ENCODE peak calls at places on chromosomes 1 and 21, in seven cellular contexts. B is EH; M is T-helper 1 cell; S is RKO; X is naive thymus-derived CD4-positive, alpha-beta T cell; I is osteocyte; D is substantia nigra. K is an unnamed sample.

GRCh38 chr1:242828828-242829227 is 304.3 kb upstream of the PLD5 start:
- DNase-seq in B (no peak), M (no peak), S (no peak), X (no peak), I (no peak), D (peak), K (no peak)

GRCh38 chr1:192513697-192514096 is 61.9 kb upstream of the RGS1 start:
- DNase-seq in B (no peak), M (no peak), S (no peak), X (no peak), I (no peak), D (no peak), K (no peak)

GRCh38 chr1:193140254-193140653 is 18.4 kb downstream of the CDC73 start:
- DNase-seq in B (no peak), M (no peak), S (no peak), X (no peak), I (no peak), D (no peak), K (no peak)

GRCh38 chr1:244234009-244234643 is 183.0 kb downstream of the ZBTB18 start:
- DNase-seq in B (no peak), M (no peak), S (no peak), X (no peak), I (no peak), D (no peak), K (no peak)

GRCh38 chr1:40986929-40987328 is 7.4 kb downstream of the CTPS1 start:
- DNase-seq in B (peak), M (no peak), S (no peak), X (no peak), I (no peak), D (no peak), K (no peak)

GRCh38 chr1:163083690-163084089 is 14.5 kb downstream of the RGS4 start:
- DNase-seq in B (peak), M (no peak), S (peak), X (no peak), I (no peak), D (no peak), K (peak)

GRCh38 chr1:99745061-99745460 is 21.4 kb downstream of the FRRS1 start:
- DNase-seq in B (no peak), M (no peak), S (no peak), X (no peak), I (no peak), D (no peak), K (no peak)

GRCh38 chr1:18938707-18939070 is 17.8 kb downstream of the IFFO2 start:
- DNase-seq in B (no peak), M (no peak), S (no peak), X (no peak), I (no peak), D (peak), K (no peak)

GRCh38 chr1:228218513-228219244 is 10.8 kb downstream of the OBSCN start:
- DNase-seq in B (no peak), M (no peak), S (no peak), X (no peak), I (peak), D (no peak), K (no peak)

GRCh38 chr1:82177190-82177589 is 376.5 kb downstream of the ADGRL2 start:
- DNase-seq in B (no peak), M (no peak), S (no peak), X (no peak), I (no peak), D (no peak), K (no peak)

GRCh38 chr1:41377397-41377796 is 16.2 kb downstream of the FOXO6 start:
- DNase-seq in B (no peak), M (no peak), S (no peak), X (no peak), I (no peak), D (no peak), K (no peak)

GRCh38 chr1:40344597-40344996 is 27.5 kb upstream of the COL9A2 start:
- DNase-seq in B (peak), M (peak), S (peak), X (no peak), I (peak), D (peak), K (no peak)

GRCh38 chr21:45670731-45671130 is 27.2 kb downstream of the PCBP3 start:
- DNase-seq in B (no peak), M (no peak), S (no peak), X (no peak), I (no peak), D (no peak), K (no peak)

GRCh38 chr1:57599233-57599994 is 175.6 kb upstream of the DAB1 start:
- DNase-seq in B (peak), M (no peak), S (no peak), X (no peak), I (no peak), D (no peak), K (no peak)

GRCh38 chr1:94734963-94735899 is 84.9 kb upstream of the SLC44A3 start:
- DNase-seq in B (peak), M (no peak), S (no peak), X (no peak), I (no peak), D (no peak), K (no peak)

GRCh38 chr1:90371106-90371813 is 345.8 kb downstream of the BARHL2 start:
- DNase-seq in B (no peak), M (no peak), S (no peak), X (no peak), I (no peak), D (no peak), K (no peak)

GRCh38 chr1:32066489-32066873 is 6.3 kb upstream of the TMEM39B start:
- DNase-seq in B (peak), M (no peak), S (peak), X (no peak), I (no peak), D (peak), K (peak)

GRCh38 chr1:54084794-54085193 is 31.4 kb downstream of the TCEANC2 start:
- DNase-seq in B (no peak), M (no peak), S (no peak), X (no peak), I (no peak), D (no peak), K (no peak)

GRCh38 chr1:230326971-230327891 is 98.9 kb downstream of the PGBD5 start:
- DNase-seq in B (no peak), M (no peak), S (no peak), X (no peak), I (no peak), D (no peak), K (no peak)

GRCh38 chr1:201714542-201715276 is 114.2 kb upstream of the IPO9 start:
- DNase-seq in B (peak), M (no peak), S (peak), X (no peak), I (peak), D (peak), K (peak)

GRCh38 chr1:33338495-33339211 is 17.8 kb upstream of the A3GALT2 start:
- DNase-seq in B (peak), M (no peak), S (no peak), X (no peak), I (no peak), D (peak), K (no peak)

GRCh38 chr1:150970818-150971582 is 3.6 kb downstream of the CERS2 start:
- DNase-seq in B (peak), M (no peak), S (no peak), X (no peak), I (no peak), D (peak), K (no peak)

GRCh38 chr1:184636156-184636448 is 118.6 kb downstream of the EDEM3 start:
- DNase-seq in B (no peak), M (no peak), S (no peak), X (no peak), I (no peak), D (no peak), K (no peak)

GRCh38 chr1:203968728-203969127 is 104.2 kb upstream of the SOX13 start:
- DNase-seq in B (no peak), M (no peak), S (no peak), X (no peak), I (no peak), D (no peak), K (no peak)

GRCh38 chr1:53769780-53770179 is 30.8 kb upstream of the GLIS1 start:
- DNase-seq in B (peak), M (no peak), S (no peak), X (no peak), I (no peak), D (no peak), K (no peak)

GRCh38 chr1:50300303-50300702 is 122.9 kb downstream of the DMRTA2 start:
- DNase-seq in B (no peak), M (no peak), S (no peak), X (no peak), I (no peak), D (no peak), K (no peak)

GRCh38 chr1:204520834-204521709 is 4.9 kb downstream of the MDM4 start:
- DNase-seq in B (peak), M (peak), S (peak), X (peak), I (no peak), D (no peak), K (no peak)

GRCh38 chr1:86200901-86201300 is 44.3 kb upstream of the COL24A1 start:
- DNase-seq in B (no peak), M (no peak), S (no peak), X (no peak), I (no peak), D (no peak), K (no peak)

GRCh38 chr1:21587602-21587953 is 78.4 kb downstream of the ALPL start:
- DNase-seq in B (no peak), M (no peak), S (no peak), X (no peak), I (no peak), D (no peak), K (no peak)

GRCh38 chr1:59455206-59455605 is 158.3 kb downstream of the FGGY start:
- DNase-seq in B (peak), M (no peak), S (peak), X (no peak), I (no peak), D (no peak), K (peak)

GRCh38 chr1:208234721-208235120 is 9.5 kb downstream of the PLXNA2 start:
- DNase-seq in B (no peak), M (no peak), S (no peak), X (no peak), I (no peak), D (no peak), K (no peak)